ENCODE peak calls at places on chromosomes 12 and 14, in five cellular contexts. O is HCT116, F is NCI-H510A treated with DMSO at 0.1 percent for 48 hours, H is GOT3, M is cardiac muscle cell. U is an unnamed sample.

GRCh38 chr14:80117876-80118275 is 93.4 kb downstream of the DIO2 start:
- DNase-seq in O (no peak), H (no peak), M (no peak), F (peak), U (peak)

GRCh38 chr12:9687228-9687627 is 17.7 kb downstream of the CLEC2D start:
- DNase-seq in M (no peak), O (peak), F (no peak), H (no peak), U (no peak)

GRCh38 chr12:59708059-59708458 is 112.2 kb downstream of the SLC16A7 start:
- DNase-seq in F (no peak), M (no peak), O (peak), H (no peak), U (no peak)

GRCh38 chr14:105145381-105146180 is 23.0 kb downstream of the JAG2 start:
- DNase-seq in H (no peak), F (no peak), M (no peak), O (no peak), U (no peak)

GRCh38 chr12:46266382-46266791 is 2.5 kb downstream of the SLC38A1 start:
- DNase-seq in M (no peak), H (no peak), O (no peak), F (no peak), U (peak)

GRCh38 chr12:15405601-15406000 is 83.3 kb downstream of the PTPRO start:
- DNase-seq in O (no peak), M (no peak), H (no peak), F (no peak), U (no peak)

GRCh38 chr14:99579903-99580570 is 24.0 kb downstream of the CCDC85C start:
- DNase-seq in O (peak), H (no peak), M (peak), F (peak), U (no peak)

GRCh38 chr12:130559806-130560205 is 156.3 kb downstream of the RIMBP2 start:
- DNase-seq in F (no peak), H (no peak), M (no peak), O (no peak), U (no peak)

GRCh38 chr14:49194067-49194466 is 392.1 kb downstream of the RPS29 start:
- DNase-seq in O (no peak), F (no peak), H (no peak), M (no peak), U (no peak)

GRCh38 chr14:36771256-36771655 is 109.6 kb downstream of the PAX9 start:
- DNase-seq in O (no peak), H (no peak), F (peak), M (no peak), U (peak)

GRCh38 chr12:12748051-12748450 is 30.9 kb downstream of the CDKN1B start:
- DNase-seq in H (no peak), F (no peak), O (no peak), M (no peak), U (no peak)

GRCh38 chr12:106271575-106272505 is 24.0 kb upstream of the CKAP4 start:
- DNase-seq in M (no peak), H (no peak), F (no peak), O (no peak), U (no peak)